ENCODE peak calls at places on chromosome 2, in five cellular contexts. R is lower leg skin, N is WERI-Rb-1, H is upper lobe of right lung, Z is AG04449. W is an unnamed sample.

GRCh38 chr2:127154985-127155650 is 48.2 kb upstream of the BIN1 start:
- DNase-seq in R (no peak), N (no peak), H (no peak), Z (no peak), W (no peak)

GRCh38 chr2:9260411-9261037 is 53.9 kb downstream of the ASAP2 start:
- DNase-seq in R (no peak), N (no peak), H (no peak), Z (no peak), W (no peak)

GRCh38 chr2:112880081-112880531 is 30.9 kb upstream of the IL37 start:
- DNase-seq in R (no peak), N (no peak), H (no peak), Z (no peak), W (no peak)

GRCh38 chr2:64165696-64166095 is 21.5 kb upstream of the PELI1 start:
- DNase-seq in R (no peak), N (no peak), H (no peak), Z (no peak), W (no peak)

GRCh38 chr2:177332041-177332991 is 60.3 kb upstream of the AGPS start:
- DNase-seq in R (peak), N (peak), H (no peak), Z (no peak), W (peak)

GRCh38 chr2:193695367-193695766 is 1500.6 kb upstream of the TMEFF2 start:
- DNase-seq in R (no peak), N (peak), H (no peak), Z (no peak), W (peak)

GRCh38 chr2:217792611-217793527 is 209.9 kb downstream of the TNS1 start:
- DNase-seq in R (no peak), N (no peak), H (no peak), Z (no peak), W (no peak)

GRCh38 chr2:55966431-55967118 is 43.0 kb upstream of the EFEMP1 start:
- DNase-seq in R (peak), N (peak), H (no peak), Z (no peak), W (no peak)

GRCh38 chr2:188046437-188046836 is 245.2 kb upstream of the GULP1 start:
- DNase-seq in R (no peak), N (no peak), H (no peak), Z (no peak), W (no peak)

GRCh38 chr2:194383404-194383803 is 1273.6 kb upstream of the SLC39A10 start:
- DNase-seq in R (no peak), N (no peak), H (no peak), Z (no peak), W (peak)

GRCh38 chr2:54176577-54176976 is 61.2 kb downstream of the ACYP2 start:
- DNase-seq in R (peak), N (peak), H (peak), Z (no peak), W (peak)

GRCh38 chr2:176161817-176162626 is 4.9 kb downstream of the HOXD3 start:
- DNase-seq in R (no peak), N (no peak), H (no peak), Z (no peak), W (no peak)

GRCh38 chr2:176159678-176160250 is 2.7 kb downstream of the HOXD3 start:
- DNase-seq in R (no peak), N (no peak), H (peak), Z (no peak), W (no peak)

GRCh38 chr2:176162911-176163654 is 6.0 kb downstream of the HOXD3 start:
- DNase-seq in R (no peak), N (no peak), H (no peak), Z (no peak), W (no peak)

GRCh38 chr2:176160251-176161040 is 3.3 kb downstream of the HOXD3 start:
- DNase-seq in R (no peak), N (no peak), H (no peak), Z (no peak), W (no peak)

DNA sequence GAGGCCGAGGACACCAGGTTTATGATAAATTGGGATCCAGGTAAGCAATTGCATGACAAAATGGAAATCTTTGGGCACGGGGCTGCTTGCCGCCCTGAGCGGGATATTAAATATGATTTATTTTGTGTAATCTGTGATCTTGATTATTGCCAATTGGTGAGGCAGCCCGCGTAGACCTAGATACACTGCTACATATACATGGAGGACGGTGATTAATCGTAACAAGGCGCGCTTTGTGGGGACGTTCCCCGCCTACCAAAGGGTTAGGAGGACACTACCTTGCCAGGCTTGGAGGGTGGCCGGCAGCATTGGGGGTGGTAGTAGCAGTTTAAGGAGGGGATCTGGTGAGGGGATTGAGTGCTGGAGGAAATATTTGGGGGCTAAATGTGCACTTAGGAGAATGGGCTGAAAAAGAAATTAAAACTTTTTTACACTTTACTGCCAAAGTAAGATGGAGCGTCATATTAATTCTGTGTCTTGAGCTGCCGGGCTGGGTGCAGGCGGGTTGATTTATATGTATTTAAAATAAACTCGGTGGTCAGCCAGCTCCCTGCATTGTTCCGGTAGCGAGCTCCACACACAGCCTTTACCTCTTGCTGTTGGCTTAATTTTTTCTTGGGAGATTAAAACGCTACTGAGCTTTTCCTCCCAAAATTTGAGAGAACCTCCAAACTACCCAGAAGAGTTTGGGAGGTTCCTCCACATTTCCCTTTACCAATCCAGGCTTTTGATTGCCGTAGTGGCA is 4.1 kb downstream of the HOXD3 start:
- DNase-seq in R (no peak), N (no peak), H (no peak), Z (no peak), W (no peak)
- H3K4me3 ChIP-seq in R (no peak), N (no peak), H (no peak), Z (peak), W (no peak)

GRCh38 chr2:150225030-150225429 is 262.4 kb downstream of the RND3 start:
- DNase-seq in R (no peak), N (no peak), H (no peak), Z (no peak), W (no peak)

GRCh38 chr2:150222317-150222716 is 265.1 kb downstream of the RND3 start:
- DNase-seq in R (no peak), N (no peak), H (no peak), Z (no peak), W (no peak)

GRCh38 chr2:150214626-150215025 is 272.8 kb downstream of the RND3 start:
- DNase-seq in R (no peak), N (no peak), H (no peak), Z (no peak), W (no peak)

GRCh38 chr2:150224321-150224720 is 263.1 kb downstream of the RND3 start:
- DNase-seq in R (no peak), N (no peak), H (no peak), Z (no peak), W (no peak)

DNA sequence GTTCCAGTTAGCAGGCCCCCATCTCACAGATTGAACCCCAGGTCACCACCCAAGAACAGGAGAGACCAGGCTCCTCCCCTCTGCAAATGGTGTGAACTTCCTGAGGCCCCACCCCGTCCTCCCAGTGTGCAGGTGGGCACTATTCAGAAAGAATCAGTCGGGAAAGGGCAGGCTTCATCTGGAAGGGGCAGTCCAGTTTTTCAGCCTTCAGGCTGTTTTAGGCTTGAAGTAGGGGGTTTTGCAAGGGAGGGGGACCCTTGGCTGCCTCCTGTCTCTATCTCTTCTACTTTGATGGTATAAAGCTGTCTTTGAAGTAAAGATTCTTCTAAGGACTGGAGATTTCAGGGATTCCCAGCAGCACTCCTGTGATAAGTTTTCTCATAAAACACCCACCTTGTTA is 267.6 kb downstream of the RND3 start:
- DNase-seq in R (no peak), N (no peak), H (no peak), Z (no peak), W (no peak)
- TF ChIP-seq CTCF in R (no peak), N (no peak), H (no peak), Z (no peak), W (no peak)

DNA sequence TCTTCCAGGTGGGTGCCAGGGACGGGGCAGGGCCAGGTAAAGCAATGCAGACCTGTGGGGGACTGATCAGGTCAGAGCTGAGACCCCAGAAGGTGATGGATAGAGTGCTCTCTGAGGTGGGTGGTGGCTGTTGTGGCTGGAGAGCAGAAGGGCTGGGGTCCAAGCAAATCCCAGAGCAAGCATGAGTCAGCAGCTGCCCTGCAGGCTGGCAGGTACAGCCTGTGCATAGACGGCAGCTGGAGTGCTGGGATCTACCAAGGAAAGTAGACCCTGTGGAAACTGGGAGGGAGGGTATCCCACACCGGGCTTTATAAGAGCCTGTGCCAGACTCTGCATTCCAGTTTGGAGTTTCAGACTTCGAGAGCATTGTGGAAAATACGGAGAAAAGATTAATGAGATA is 663 bp downstream of the TRIM54 start:
- DNase-seq in R (no peak), N (peak), H (no peak), Z (no peak), W (no peak)
- H3K4me3 ChIP-seq in R (no peak), N (no peak), H (no peak), Z (no peak), W (no peak)

DNA sequence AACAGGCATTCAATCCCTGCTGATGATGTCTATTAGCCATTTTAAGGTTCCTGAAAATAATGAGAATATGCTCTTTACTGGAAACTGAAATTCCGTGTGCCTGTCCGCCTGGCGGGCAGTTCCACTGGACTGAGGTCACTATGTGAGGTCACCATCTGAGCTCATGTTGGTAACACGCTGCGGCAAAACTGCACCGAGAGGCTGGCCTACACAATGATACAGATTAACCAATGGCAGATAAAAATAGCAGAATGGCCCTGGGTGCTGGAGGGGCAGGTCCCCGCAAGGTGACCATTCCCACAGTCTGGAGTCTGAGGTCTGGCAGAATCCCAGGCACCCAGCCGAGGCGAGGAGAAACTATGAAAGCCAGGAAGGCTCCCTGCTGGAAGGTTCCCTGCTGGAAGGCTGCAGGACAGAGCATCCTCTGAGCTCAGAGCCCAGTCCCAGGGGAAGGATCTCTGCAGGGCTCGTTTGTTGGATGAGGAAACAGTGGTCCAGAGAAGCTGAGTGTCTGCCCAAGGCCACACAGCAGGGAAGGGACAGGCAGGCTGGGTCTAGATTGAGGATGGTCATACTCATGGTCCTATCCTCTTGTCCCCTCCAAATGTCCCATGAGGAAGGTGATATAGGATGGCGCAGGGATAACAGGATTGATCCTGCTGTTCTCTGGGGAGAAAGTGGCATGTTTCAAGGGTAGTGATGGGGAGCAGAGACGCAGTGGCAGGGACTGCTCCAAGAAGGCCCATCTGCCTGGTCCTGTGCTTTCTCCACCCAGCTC is 24.8 kb downstream of the HS1BP3 start:
- DNase-seq in R (no peak), N (no peak), H (peak), Z (no peak), W (no peak)
- TF ChIP-seq CTCF in R (no peak), N (no peak), H (no peak), Z (no peak), W (no peak)

W was measured in HFF-Myc.